ENCODE peak calls at places on chromosomes 7 and 10, in nine cellular contexts. X is cerebellar cortex; M is amniotic stem cell; S is astrocyte of the cerebellum; N is NCI-H1092; D is CD8-positive, alpha-beta memory T cell; J is smooth muscle cell of the brain vasculature; E is H1; F is GM23248. H is an unnamed sample.

GRCh38 chr10:11639861-11640764 is 28.7 kb upstream of the USP6NL start:
- DNase-seq in F (no peak), N (no peak), M (no peak), X (no peak), S (no peak), E (no peak), J (no peak), D (no peak), H (no peak)

GRCh38 chr10:29804025-29804852 is 169.5 kb upstream of the SVIL start:
- DNase-seq in F (peak; percentile 90), M (peak; percentile 77), D (no peak), X (no peak), J (peak; percentile 97), E (no peak), S (peak; percentile 77), N (no peak), H (peak; percentile 63)

GRCh38 chr7:131605280-131605878 is 49.0 kb upstream of the PODXL start:
- DNase-seq in F (peak; percentile 22), X (no peak), M (no peak), J (no peak), E (peak; percentile 75), N (no peak), D (no peak), S (peak; percentile 28), H (no peak)

GRCh38 chr7:140260767-140261486 is 84.1 kb upstream of the KDM7A start:
- DNase-seq in E (no peak), M (no peak), F (no peak), S (no peak), X (no peak), N (peak; percentile 53), D (no peak), J (no peak), H (no peak)

GRCh38 chr10:16195178-16195769 is 241.5 kb upstream of the PTER start:
- DNase-seq in S (no peak), M (no peak), F (no peak), J (no peak), N (no peak), X (no peak), D (no peak), E (no peak), H (no peak)

GRCh38 chr7:29598607-29599006 is 35.0 kb downstream of the PRR15 start:
- DNase-seq in S (no peak), E (no peak), M (no peak), J (no peak), F (no peak), X (no peak), N (peak; percentile 12), D (no peak), H (no peak)

GRCh38 chr10:49170632-49171325 is 17.4 kb downstream of the TMEM273 start:
- DNase-seq in M (no peak), J (no peak), X (no peak), N (no peak), E (peak; percentile 30), F (no peak), S (no peak), D (no peak), H (no peak)

GRCh38 chr7:2196381-2197378 is 36.1 kb downstream of the MAD1L1 start:
- DNase-seq in S (no peak), N (peak; percentile 43), E (no peak), D (no peak), X (peak; percentile 38), M (no peak), F (no peak), J (no peak), H (no peak)

GRCh38 chr7:129803546-129804081 is 149.1 kb downstream of the UBE2H start:
- DNase-seq in J (no peak), X (no peak), F (no peak), E (no peak), S (no peak), N (no peak), M (no peak), D (no peak), H (no peak)

GRCh38 chr7:97094531-97094930 is 23.0 kb upstream of the SDHAF3 start:
- DNase-seq in D (no peak), N (no peak), F (no peak), S (no peak), M (no peak), E (no peak), X (no peak), J (no peak), H (no peak)

GRCh38 chr10:24962998-24963397 is 10.6 kb upstream of the PRTFDC1 start:
- DNase-seq in F (peak; percentile 43), D (no peak), E (no peak), N (no peak), X (no peak), M (no peak), J (no peak), S (peak; percentile 60), H (no peak)

GRCh38 chr10:114432704-114433103 is 28.4 kb upstream of the AFAP1L2 start:
- DNase-seq in F (no peak), X (no peak), N (no peak), M (no peak), S (no peak), J (no peak), D (no peak), E (no peak), H (no peak)

GRCh38 chr10:8873310-8873709 is 818.8 kb downstream of the GATA3 start:
- DNase-seq in F (no peak), D (no peak), J (no peak), M (no peak), S (no peak), E (no peak), X (no peak), N (no peak), H (no peak)

GRCh38 chr7:1562126-1562525 is 6.1 kb upstream of the TMEM184A start:
- DNase-seq in S (no peak), J (no peak), X (no peak), D (no peak), M (no peak), F (no peak), E (no peak), N (no peak), H (no peak)

GRCh38 chr7:92644406-92645113 is 54.4 kb upstream of the FAM133B start:
- DNase-seq in F (peak; percentile 72), N (no peak), E (no peak), M (no peak), J (no peak), X (peak; percentile 94), S (no peak), D (no peak), H (no peak)

GRCh38 chr10:123930340-123931001 is 38.9 kb upstream of the CPXM2 start:
- DNase-seq in N (no peak), E (no peak), D (no peak), J (no peak), F (peak; percentile 96), M (peak; percentile 49), X (no peak), S (no peak), H (peak; percentile 80)

GRCh38 chr7:44440577-44441078 is 49.8 kb downstream of the NUDCD3 start:
- DNase-seq in F (no peak), E (no peak), X (no peak), M (no peak), N (no peak), D (no peak), J (no peak), S (no peak), H (no peak)

GRCh38 chr10:120456143-120456625 is 843 bp upstream of the PLPP4 start:
- DNase-seq in D (no peak), S (no peak), M (no peak), E (peak; percentile 61), J (no peak), X (no peak), N (no peak), F (no peak), H (no peak)

GRCh38 chr10:126227762-126228134 is 160.5 kb downstream of the ADAM12 start:
- DNase-seq in M (no peak), J (no peak), D (no peak), N (no peak), F (peak; percentile 90), X (no peak), E (no peak), S (no peak), H (peak; percentile 83)

H was measured in AG04449.